ENCODE peak calls at places on chromosomes 6 and 20, in ten cellular contexts. Z, S, W, F, H, L, R, N, V and K are unnamed samples.
A peak's percentile ranks its signal among the peaks of the same experiment; 100 is the strongest.

GRCh38 chr20:49762940-49763766 is 49.5 kb upstream of the B4GALT5 start:
- DNase-seq in Z (no peak), S (no peak), W (no peak), F (no peak), H (no peak), L (peak; percentile 97), R (no peak), N (no peak), V (peak; percentile 80), K (no peak)

GRCh38 chr6:35727206-35727934 is 9.5 kb upstream of the ARMC12 start:
- DNase-seq in Z (peak; percentile 79), S (no peak), W (no peak), F (peak; percentile 94), H (peak; percentile 51), L (peak; percentile 85), R (peak; percentile 97), N (peak; percentile 53), V (peak; percentile 41), K (peak; percentile 20)

GRCh38 chr6:136607204-136607931 is 57.1 kb upstream of the MAP7 start:
- DNase-seq in Z (no peak), S (no peak), W (peak; percentile 48), F (no peak), H (no peak), L (no peak), R (peak; percentile 37), N (no peak), V (peak; percentile 28), K (no peak)

GRCh38 chr6:109768485-109768884 is 77.4 kb downstream of the FIG4 start:
- DNase-seq in Z (no peak), S (no peak), W (no peak), F (no peak), H (peak; percentile 69), L (no peak), R (peak; percentile 18), N (no peak), V (peak; percentile 25), K (no peak)

GRCh38 chr20:19921349-19921793 is 95.8 kb upstream of the NAA20 start:
- DNase-seq in Z (no peak), S (no peak), W (no peak), F (peak; percentile 51), H (peak; percentile 87), L (peak; percentile 34), R (no peak), N (no peak), V (no peak), K (no peak)

GRCh38 chr6:138666636-138667035 is 106.9 kb upstream of the CCDC28A start:
- DNase-seq in Z (no peak), S (no peak), W (no peak), F (no peak), H (no peak), L (no peak), R (no peak), N (no peak), V (no peak), K (no peak)

GRCh38 chr6:143941852-143942627 is 66.0 kb downstream of the PLAGL1 start:
- DNase-seq in Z (peak; percentile 82), S (peak; percentile 11), W (no peak), F (no peak), H (peak; percentile 52), L (peak; percentile 94), R (peak; percentile 71), N (peak; percentile 4), V (peak; percentile 64), K (peak; percentile 22)

GRCh38 chr20:48706710-48707339 is 121.0 kb downstream of the PREX1 start:
- DNase-seq in Z (no peak), S (no peak), W (no peak), F (no peak), H (no peak), L (no peak), R (peak; percentile 27), N (no peak), V (no peak), K (no peak)

GRCh38 chr6:5552243-5552642 is 290.9 kb downstream of the FARS2 start:
- DNase-seq in Z (no peak), S (no peak), W (no peak), F (no peak), H (peak; percentile 20), L (no peak), R (peak; percentile 6), N (no peak), V (no peak), K (no peak)

GRCh38 chr20:57399587-57400261 is 8.5 kb downstream of the RBM38 start:
- DNase-seq in Z (no peak), S (no peak), W (no peak), F (peak; percentile 87), H (no peak), L (no peak), R (no peak), N (no peak), V (peak; percentile 30), K (no peak)

GRCh38 chr20:14333734-14334133 is 3.7 kb downstream of the FLRT3 start:
- DNase-seq in Z (no peak), S (no peak), W (no peak), F (no peak), H (no peak), L (no peak), R (no peak), N (no peak), V (no peak), K (no peak)

GRCh38 chr6:42338573-42339218 is 113.0 kb downstream of the TRERF1 start:
- DNase-seq in Z (no peak), S (peak; percentile 96), W (no peak), F (no peak), H (peak; percentile 99), L (no peak), R (peak; percentile 98), N (no peak), V (peak; percentile 99), K (no peak)

GRCh38 chr20:57619053-57619831 is 984 bp downstream of the ZBP1 start:
- DNase-seq in Z (no peak), S (no peak), W (no peak), F (peak; percentile 76), H (no peak), L (no peak), R (no peak), N (no peak), V (peak; percentile 80), K (peak; percentile 51)

GRCh38 chr20:47137231-47137865 is 219.2 kb downstream of the ZMYND8 start:
- DNase-seq in Z (no peak), S (no peak), W (no peak), F (no peak), H (peak; percentile 58), L (no peak), R (peak; percentile 20), N (no peak), V (peak; percentile 74), K (no peak)

GRCh38 chr6:27809939-27810767 is 102.0 kb downstream of the OR2B2 start:
- DNase-seq in Z (peak; percentile 52), S (peak; percentile 98), W (peak; percentile 94), F (peak; percentile 92), H (peak; percentile 97), L (peak; percentile 98), R (peak; percentile 99), N (peak; percentile 38), V (peak; percentile 99), K (peak; percentile 98)

GRCh38 chr6:160030103-160030502 is 61.2 kb downstream of the IGF2R start:
- DNase-seq in Z (peak; percentile 65), S (peak; percentile 92), W (no peak), F (no peak), H (peak; percentile 96), L (peak; percentile 87), R (peak; percentile 97), N (no peak), V (peak; percentile 87), K (no peak)

GRCh38 chr20:47656313-47656712 is 129.0 kb downstream of the SULF2 start:
- DNase-seq in Z (no peak), S (no peak), W (no peak), F (no peak), H (no peak), L (no peak), R (no peak), N (no peak), V (no peak), K (peak; percentile 32)

GRCh38 chr6:43970068-43970912 is 157.0 kb downstream of the MRPL14 start:
- DNase-seq in Z (no peak), S (no peak), W (no peak), F (no peak), H (no peak), L (no peak), R (no peak), N (no peak), V (no peak), K (no peak)

GRCh38 chr6:158069800-158070195 is 88.1 kb downstream of the SYNJ2 start:
- DNase-seq in Z (no peak), S (no peak), W (no peak), F (no peak), H (peak; percentile 70), L (no peak), R (peak; percentile 24), N (no peak), V (peak; percentile 79), K (no peak)

GRCh38 chr6:164045082-164045481 is 630.6 kb downstream of the QKI start:
- DNase-seq in Z (no peak), S (no peak), W (no peak), F (no peak), H (no peak), L (no peak), R (no peak), N (no peak), V (no peak), K (no peak)

GRCh38 chr6:73733791-73734190 is 37.8 kb downstream of the CD109 start:
- DNase-seq in Z (no peak), S (no peak), W (no peak), F (no peak), H (no peak), L (no peak), R (no peak), N (no peak), V (no peak), K (no peak)

GRCh38 chr6:133410628-133411027 is 169.5 kb downstream of the EYA4 start:
- DNase-seq in Z (peak; percentile 61), S (no peak), W (no peak), F (no peak), H (no peak), L (peak; percentile 95), R (no peak), N (no peak), V (no peak), K (no peak)

GRCh38 chr6:169669889-169670288 is 31.9 kb downstream of the WDR27 start:
- DNase-seq in Z (no peak), S (no peak), W (no peak), F (no peak), H (no peak), L (no peak), R (no peak), N (no peak), V (peak; percentile 6), K (peak; percentile 73)

GRCh38 chr6:148491638-148492210 is 149.1 kb downstream of the SASH1 start:
- DNase-seq in Z (no peak), S (no peak), W (no peak), F (no peak), H (no peak), L (no peak), R (no peak), N (no peak), V (peak; percentile 26), K (no peak)

GRCh38 chr6:136344420-136344819 is 54.8 kb upstream of the BCLAF1 start:
- DNase-seq in Z (no peak), S (peak; percentile 77), W (no peak), F (no peak), H (peak; percentile 41), L (no peak), R (peak; percentile 92), N (no peak), V (peak; percentile 25), K (no peak)

GRCh38 chr20:48547682-48548081 is 280.1 kb downstream of the PREX1 start:
- DNase-seq in Z (no peak), S (no peak), W (no peak), F (no peak), H (no peak), L (no peak), R (no peak), N (no peak), V (no peak), K (no peak)

GRCh38 chr6:116616757-116617093 is 446 bp downstream of the RSPH4A start:
- DNase-seq in Z (peak; percentile 26), S (no peak), W (no peak), F (peak; percentile 86), H (peak; percentile 3), L (peak; percentile 32), R (no peak), N (no peak), V (no peak), K (no peak)

GRCh38 chr6:30411515-30412207 is 66.7 kb downstream of the RPP21 start:
- DNase-seq in Z (peak; percentile 38), S (peak; percentile 9), W (peak; percentile 25), F (peak; percentile 92), H (peak; percentile 43), L (peak; percentile 83), R (peak; percentile 45), N (peak; percentile 7), V (peak; percentile 61), K (peak; percentile 67)